ENCODE peak calls at places on chromosomes 6 and 20, in ten cellular contexts. B is CD4-positive, alpha-beta T cell; J is endothelial cell; L is Kasumi-1; U is upper lobe of left lung; F is fibroblast of lung; Z is GM20000; C is progenitor cell of endocrine pancreas; M is GDM1; S is sigmoid colon. Y is an unnamed sample.
A peak's percentile ranks its signal among the peaks of the same experiment; 100 is the strongest.

GRCh38 chr6:116064626-116065025 is 3.9 kb upstream of the FRK start:
- DNase-seq in B (no peak), J (no peak), L (no peak), U (no peak), F (no peak), Z (no peak), C (no peak), M (no peak), S (no peak), Y (no peak)

GRCh38 chr20:49288784-49289696 is 11.2 kb upstream of the ZNFX1 start:
- DNase-seq in B (no peak), J (no peak), L (no peak), U (peak; percentile 31), F (no peak), Z (no peak), C (no peak), M (no peak), S (no peak), Y (no peak)

GRCh38 chr20:19423097-19423891 is 210.9 kb downstream of the SLC24A3 start:
- DNase-seq in B (no peak), J (no peak), L (no peak), U (no peak), F (no peak), Z (no peak), C (no peak), M (no peak), S (no peak), Y (no peak)

GRCh38 chr20:25090492-25091429 is 8.8 kb upstream of the VSX1 start:
- DNase-seq in B (peak; percentile 45), J (no peak), L (no peak), U (peak; percentile 37), F (no peak), Z (no peak), C (no peak), M (no peak), S (no peak), Y (no peak)

GRCh38 chr20:32354592-32355416 is 3.3 kb upstream of the ASXL1 start:
- DNase-seq in B (no peak), J (no peak), L (no peak), U (no peak), F (peak; percentile 62), Z (no peak), C (no peak), M (no peak), S (no peak), Y (no peak)

GRCh38 chr6:135672256-135672655 is 174.7 kb upstream of the AHI1 start:
- DNase-seq in B (no peak), J (no peak), L (no peak), U (no peak), F (no peak), Z (no peak), C (no peak), M (no peak), S (no peak), Y (no peak)

GRCh38 chr20:44054849-44055248 is 132.1 kb downstream of the JPH2 start:
- DNase-seq in B (no peak), J (no peak), L (no peak), U (no peak), F (no peak), Z (no peak), C (no peak), M (no peak), S (peak; percentile 8), Y (no peak)

GRCh38 chr20:16417001-16417400 is 156.2 kb downstream of the KIF16B start:
- DNase-seq in B (no peak), J (no peak), L (no peak), U (no peak), F (no peak), Z (no peak), C (no peak), M (no peak), S (no peak), Y (no peak)

GRCh38 chr6:31811645-31812044 is 3.4 kb downstream of the HSPA1L start:
- DNase-seq in B (no peak), J (no peak), L (no peak), U (no peak), F (no peak), Z (no peak), C (no peak), M (no peak), S (no peak), Y (no peak)

GRCh38 chr6:98828991-98829411 is 5.4 kb upstream of the POU3F2 start:
- DNase-seq in B (no peak), J (no peak), L (no peak), U (no peak), F (no peak), Z (no peak), C (no peak), M (no peak), S (no peak), Y (no peak)

GRCh38 chr6:150267686-150268561 is 100.9 kb upstream of the IYD start:
- DNase-seq in B (no peak), J (no peak), L (no peak), U (peak; percentile 35), F (peak; percentile 52), Z (no peak), C (no peak), M (no peak), S (no peak), Y (no peak)

GRCh38 chr6:117075218-117075617 is 190.1 kb upstream of the VGLL2 start:
- DNase-seq in B (no peak), J (no peak), L (no peak), U (no peak), F (no peak), Z (no peak), C (no peak), M (no peak), S (no peak), Y (no peak)

GRCh38 chr6:135291288-135292116 is 110.4 kb downstream of the MYB start:
- DNase-seq in B (no peak), J (no peak), L (no peak), U (no peak), F (no peak), Z (no peak), C (no peak), M (no peak), S (no peak), Y (no peak)

GRCh38 chr6:134002821-134003220 is 49.6 kb downstream of the SLC2A12 start:
- DNase-seq in B (no peak), J (no peak), L (no peak), U (no peak), F (no peak), Z (no peak), C (no peak), M (no peak), S (no peak), Y (no peak)

GRCh38 chr6:26288155-26288554 is 76.8 kb upstream of the BTN3A2 start:
- DNase-seq in B (no peak), J (no peak), L (no peak), U (no peak), F (no peak), Z (no peak), C (no peak), M (no peak), S (no peak), Y (no peak)

GRCh38 chr6:4794140-4794707 is 18.0 kb downstream of the CDYL start:
- DNase-seq in B (no peak), J (no peak), L (no peak), U (no peak), F (peak; percentile 42), Z (no peak), C (no peak), M (no peak), S (no peak), Y (no peak)

GRCh38 chr20:47543006-47543431 is 41.3 kb downstream of the NCOA3 start:
- DNase-seq in B (no peak), J (no peak), L (no peak), U (no peak), F (no peak), Z (peak; percentile 34), C (no peak), M (no peak), S (no peak), Y (no peak)

GRCh38 chr6:2979819-2980464 is 8.6 kb upstream of the SERPINB6 start:
- DNase-seq in B (no peak), J (no peak), L (no peak), U (no peak), F (no peak), Z (no peak), C (no peak), M (no peak), S (no peak), Y (no peak)

GRCh38 chr6:128478230-128479047 is 42.0 kb downstream of the PTPRK start:
- DNase-seq in B (no peak), J (no peak), L (no peak), U (no peak), F (no peak), Z (no peak), C (no peak), M (no peak), S (no peak), Y (no peak)

GRCh38 chr6:116268589-116269293 is 11.0 kb downstream of the TSPYL1 start:
- DNase-seq in B (no peak), J (no peak), L (peak; percentile 96), U (no peak), F (peak; percentile 90), Z (peak; percentile 30), C (no peak), M (peak; percentile 44), S (no peak), Y (peak; percentile 71)

GRCh38 chr6:147055821-147056392 is 148.3 kb upstream of the STXBP5 start:
- DNase-seq in B (no peak), J (no peak), L (no peak), U (no peak), F (no peak), Z (no peak), C (no peak), M (no peak), S (no peak), Y (no peak)

GRCh38 chr20:57738484-57738883 is 28.7 kb upstream of the PMEPA1 start:
- DNase-seq in B (no peak), J (no peak), L (no peak), U (no peak), F (no peak), Z (no peak), C (no peak), M (no peak), S (no peak), Y (no peak)

GRCh38 chr6:73854998-73855718 is 159.2 kb downstream of the CD109 start:
- DNase-seq in B (no peak), J (peak; percentile 33), L (peak; percentile 86), U (no peak), F (peak; percentile 82), Z (peak; percentile 55), C (no peak), M (no peak), S (no peak), Y (peak; percentile 13)

GRCh38 chr6:35690484-35690883 is 1.8 kb upstream of the FKBP5 start:
- DNase-seq in B (no peak), J (no peak), L (no peak), U (no peak), F (no peak), Z (no peak), C (no peak), M (no peak), S (no peak), Y (no peak)

GRCh38 chr20:12936020-12936419 is 72.8 kb upstream of the SPTLC3 start:
- DNase-seq in B (no peak), J (no peak), L (no peak), U (no peak), F (no peak), Z (no peak), C (no peak), M (no peak), S (no peak), Y (no peak)

GRCh38 chr6:148943451-148943850 is 196.6 kb downstream of the UST start:
- DNase-seq in B (no peak), J (no peak), L (no peak), U (no peak), F (no peak), Z (no peak), C (no peak), M (no peak), S (no peak), Y (no peak)

GRCh38 chr6:18350728-18351127 is 36.4 kb upstream of the RNF144B start:
- DNase-seq in B (no peak), J (no peak), L (peak; percentile 24), U (no peak), F (no peak), Z (no peak), C (no peak), M (no peak), S (no peak), Y (no peak)

GRCh38 chr6:52550014-52550575 is 26.8 kb downstream of the TRAM2 start:
- DNase-seq in B (no peak), J (no peak), L (no peak), U (no peak), F (no peak), Z (no peak), C (no peak), M (no peak), S (no peak), Y (no peak)